ENCODE peak calls at places on chromosomes 4 and X, in four cellular contexts. F is IMR-90, M is Calu3, E is AG20443. Z is an unnamed sample.
A peak's percentile ranks its signal among the peaks of the same experiment; 100 is the strongest.

GRCh38 chrX:9535101-9535500 is 70.2 kb downstream of the TBL1X start:
- DNase-seq in F (peak; percentile 35), E (no peak), M (no peak), Z (no peak)

GRCh38 chrX:131816551-131817136 is 206.5 kb upstream of the STK26 start:
- DNase-seq in F (peak; percentile 74), M (no peak), E (peak; percentile 65), Z (peak; percentile 93)

GRCh38 chrX:51614353-51614752 is 4.4 kb downstream of the CENPVL3 start:
- DNase-seq in F (peak; percentile 59), E (peak; percentile 23), M (no peak), Z (no peak)

GRCh38 chr4:6463311-6464289 is 8.8 kb downstream of the PPP2R2C start:
- DNase-seq in E (no peak), F (no peak), M (no peak), Z (no peak)

GRCh38 chr4:93302310-93302709 is 526.2 kb upstream of the ATOH1 start:
- DNase-seq in M (no peak), F (no peak), E (no peak), Z (no peak)

GRCh38 chr4:114225462-114225861 is 246.0 kb upstream of the ARSJ start:
- DNase-seq in F (no peak), E (no peak), M (no peak), Z (no peak)

GRCh38 chr4:10011885-10012284 is 9.4 kb downstream of the SLC2A9 start:
- DNase-seq in F (no peak), M (no peak), E (no peak), Z (no peak)

GRCh38 chr4:72418458-72418857 is 150.6 kb downstream of the ADAMTS3 start:
- DNase-seq in M (no peak), F (peak; percentile 60), E (peak; percentile 54), Z (peak; percentile 17)

GRCh38 chr4:36343501-36343900 is 62.1 kb downstream of the DTHD1 start:
- DNase-seq in M (no peak), E (no peak), F (no peak), Z (no peak)

GRCh38 chrX:78375894-78376293 is 48.5 kb upstream of the CYSLTR1 start:
- DNase-seq in F (no peak), E (no peak), M (no peak), Z (no peak)

GRCh38 chr4:52052475-52052780 is 1.3 kb downstream of the SPATA18 start:
- DNase-seq in M (no peak), F (peak; percentile 20), E (peak; percentile 41), Z (no peak)

GRCh38 chrX:13721819-13722527 is 12.4 kb downstream of the TRAPPC2 start:
- DNase-seq in F (peak; percentile 86), M (no peak), E (peak; percentile 16), Z (no peak)

GRCh38 chr4:168574581-168575295 is 77.9 kb downstream of the PALLD start:
- DNase-seq in F (peak; percentile 57), M (no peak), E (no peak), Z (no peak)

GRCh38 chr4:19944806-19945205 is 306.9 kb upstream of the SLIT2 start:
- DNase-seq in M (no peak), F (no peak), E (no peak), Z (no peak)

GRCh38 chr4:89136525-89136924 is 25.2 kb downstream of the TIGD2 start:
- DNase-seq in F (peak; percentile 70), M (no peak), E (no peak), Z (no peak)

GRCh38 chr4:88003261-88003660 is 4.2 kb upstream of the PKD2 start:
- DNase-seq in E (peak; percentile 26), M (no peak), F (no peak), Z (no peak)

GRCh38 chr4:73053076-73053475 is 16.4 kb downstream of the COX18 start:
- DNase-seq in M (no peak), E (no peak), F (peak; percentile 28), Z (no peak)

GRCh38 chrX:43581167-43581566 is 74.9 kb upstream of the MAOA start:
- DNase-seq in F (no peak), E (no peak), M (no peak), Z (no peak)

GRCh38 chr4:156976147-156976546 is 4.5 kb upstream of the PDGFC start:
- DNase-seq in E (peak; percentile 45), M (no peak), F (peak; percentile 87), Z (no peak)

GRCh38 chr4:79225360-79225759 is 100.5 kb downstream of the NAA11 start:
- DNase-seq in M (no peak), F (no peak), E (no peak), Z (no peak)

GRCh38 chrX:11124094-11124493 is 13.0 kb downstream of the HCCS start:
- DNase-seq in M (no peak), F (no peak), E (no peak), Z (no peak)

GRCh38 chr4:53116959-53117358 is 248.9 kb downstream of the SCFD2 start:
- DNase-seq in F (peak; percentile 52), M (no peak), E (peak; percentile 73), Z (no peak)

GRCh38 chr4:79514637-79515320 is 106.8 kb upstream of the GK2 start:
- DNase-seq in M (no peak), F (no peak), E (no peak), Z (no peak)

GRCh38 chrX:2311483-2311882 is 189.3 kb downstream of the DHRSX start:
- DNase-seq in E (no peak), F (no peak), M (no peak), Z (no peak)

GRCh38 chr4:137299281-137299680 is 233.0 kb downstream of the PCDH18 start:
- DNase-seq in E (no peak), M (no peak), F (no peak), Z (no peak)

GRCh38 chr4:4519296-4519898 is 22.5 kb downstream of the STX18 start:
- DNase-seq in E (peak; percentile 27), F (peak; percentile 33), M (no peak), Z (no peak)

GRCh38 chrX:117969337-117969736 is 147.3 kb downstream of the KLHL13 start:
- DNase-seq in M (no peak), E (no peak), F (no peak), Z (peak; percentile 24)

GRCh38 chr4:37219251-37219650 is 25.3 kb upstream of the NWD2 start:
- DNase-seq in M (no peak), F (no peak), E (no peak), Z (no peak)

GRCh38 chr4:139887378-139887801 is 221.8 kb downstream of the MGST2 start:
- DNase-seq in F (peak; percentile 19), M (no peak), E (no peak), Z (no peak)

Z was measured in colonic mucosa.